ENCODE peak calls at places on chromosomes 5 and 9, in five cellular contexts. N is kidney tubule cell; W is neuronal stem cell; X is activated CD4-positive, alpha-beta T cell treated with anti-CD3 and anti-CD28 coated beads, Interleukin-2, amount 10 ng/mL, durations not matched to agents 7 days and 5 days; O is fibroblast of gingiva. I is an unnamed sample.

GRCh38 chr9:86891091-86891490 is 56.2 kb downstream of the GAS1 start:
- DNase-seq in N (no peak), W (no peak), X (no peak), O (peak; percentile 58), I (no peak)

GRCh38 chr9:134163374-134164196 is 779 bp downstream of the RNU6ATAC start:
- DNase-seq in N (peak; percentile 72), W (peak; percentile 36), X (peak; percentile 69), O (peak; percentile 42), I (no peak)

GRCh38 chr9:136787690-136788400 is 3.3 kb upstream of the TMEM141 start:
- DNase-seq in N (peak; percentile 65), W (peak; percentile 86), X (peak; percentile 81), O (no peak), I (peak; percentile 24)

GRCh38 chr5:93340881-93341280 is 240.1 kb downstream of the NR2F1-AS1 start:
- DNase-seq in N (no peak), W (no peak), X (no peak), O (peak; percentile 24), I (no peak)

GRCh38 chr9:101354143-101354764 is 30.6 kb downstream of the BAAT start:
- DNase-seq in N (peak; percentile 56), W (no peak), X (no peak), O (no peak), I (no peak)

GRCh38 chr9:128716581-128717254 is 7.2 kb downstream of the ZDHHC12 start:
- DNase-seq in N (no peak), W (no peak), X (no peak), O (no peak), I (no peak)

GRCh38 chr9:109313351-109313750 is 7.5 kb downstream of the EPB41L4B start:
- DNase-seq in N (no peak), W (no peak), X (no peak), O (no peak), I (no peak)

GRCh38 chr9:22683393-22684075 is 236.9 kb downstream of the DMRTA1 start:
- DNase-seq in N (peak; percentile 80), W (no peak), X (no peak), O (peak; percentile 73), I (peak; percentile 44)

GRCh38 chr5:2175041-2175440 is 292.3 kb upstream of the IRX4 start:
- DNase-seq in N (no peak), W (no peak), X (no peak), O (no peak), I (no peak)

GRCh38 chr5:140611020-140611521 is 21.9 kb downstream of the CD14 start:
- DNase-seq in N (no peak), W (no peak), X (no peak), O (no peak), I (no peak)

GRCh38 chr9:133117271-133118178 is 3.5 kb downstream of the RALGDS start:
- DNase-seq in N (no peak), W (no peak), X (no peak), O (peak; percentile 69), I (no peak)

GRCh38 chr9:112570731-112571167 is 84.1 kb downstream of the KIAA1958 start:
- DNase-seq in N (no peak), W (no peak), X (no peak), O (no peak), I (no peak)

GRCh38 chr5:96081276-96081858 is 119.7 kb upstream of the ELL2 start:
- DNase-seq in N (no peak), W (no peak), X (no peak), O (no peak), I (no peak)

GRCh38 chr9:1982074-1982473 is 33.1 kb upstream of the SMARCA2 start:
- DNase-seq in N (no peak), W (no peak), X (no peak), O (no peak), I (no peak)

GRCh38 chr5:45796959-45797553 is 100.9 kb upstream of the HCN1 start:
- DNase-seq in N (no peak), W (no peak), X (no peak), O (no peak), I (no peak)

I was measured in stromal cell of bone marrow.